ENCODE peak calls at places on chromosome 16, in ten cellular contexts. One of them, this sample, is unnamed.

GRCh38 chr16:50457423-50457822 is 88.6 kb upstream of the BRD7 start:
- DNase-seq in stomach: no peak
- DNase-seq in uterus: no peak
- DNase-seq in A549: no peak
- DNase-seq in right lobe of liver: no peak
- DNase-seq in ovary: no peak
- DNase-seq in tibial nerve: no peak
- DNase-seq in IMR-90: no peak
- DNase-seq in esophagus squamous epithelium: no peak
- DNase-seq in breast epithelium: no peak
- DNase-seq in this sample: no peak

GRCh38 chr16:62225675-62226074 is 189.4 kb upstream of the CDH8 start:
- DNase-seq in A549: peak
- DNase-seq in IMR-90: no peak
- DNase-seq in stomach: peak
- DNase-seq in right lobe of liver: peak
- DNase-seq in uterus: no peak
- DNase-seq in ovary: peak
- DNase-seq in breast epithelium: peak
- DNase-seq in esophagus squamous epithelium: no peak
- DNase-seq in tibial nerve: peak
- DNase-seq in this sample: peak

GRCh38 chr16:50613281-50613991 is 65.2 kb downstream of the NKD1 start:
- DNase-seq in uterus: peak
- DNase-seq in tibial nerve: no peak
- DNase-seq in breast epithelium: no peak
- DNase-seq in stomach: no peak
- DNase-seq in ovary: peak
- DNase-seq in A549: no peak
- DNase-seq in esophagus squamous epithelium: no peak
- DNase-seq in IMR-90: no peak
- DNase-seq in right lobe of liver: no peak
- DNase-seq in this sample: peak

GRCh38 chr16:88713568-88714419 is 7.5 kb downstream of the CTU2 start:
- DNase-seq in ovary: no peak
- DNase-seq in esophagus squamous epithelium: no peak
- DNase-seq in right lobe of liver: no peak
- DNase-seq in breast epithelium: no peak
- DNase-seq in uterus: no peak
- DNase-seq in tibial nerve: no peak
- DNase-seq in stomach: peak
- DNase-seq in IMR-90: peak
- DNase-seq in A549: no peak
- DNase-seq in this sample: no peak

GRCh38 chr16:61233718-61234117 is 802.5 kb downstream of the CDH8 start:
- DNase-seq in ovary: no peak
- DNase-seq in esophagus squamous epithelium: no peak
- DNase-seq in IMR-90: no peak
- DNase-seq in right lobe of liver: no peak
- DNase-seq in tibial nerve: no peak
- DNase-seq in uterus: no peak
- DNase-seq in breast epithelium: no peak
- DNase-seq in stomach: no peak
- DNase-seq in A549: no peak
- DNase-seq in this sample: no peak

GRCh38 chr16:77220427-77220826 is 21.2 kb downstream of the SYCE1L start:
- DNase-seq in ovary: no peak
- DNase-seq in stomach: no peak
- DNase-seq in A549: no peak
- DNase-seq in right lobe of liver: no peak
- DNase-seq in esophagus squamous epithelium: no peak
- DNase-seq in uterus: no peak
- DNase-seq in breast epithelium: no peak
- DNase-seq in tibial nerve: no peak
- DNase-seq in IMR-90: no peak
- DNase-seq in this sample: no peak

GRCh38 chr16:48963901-48964615 is 317.6 kb downstream of the CBLN1 start:
- DNase-seq in right lobe of liver: no peak
- DNase-seq in breast epithelium: no peak
- DNase-seq in A549: no peak
- DNase-seq in stomach: no peak
- DNase-seq in IMR-90: peak
- DNase-seq in ovary: no peak
- DNase-seq in uterus: no peak
- DNase-seq in tibial nerve: no peak
- DNase-seq in esophagus squamous epithelium: no peak
- DNase-seq in this sample: no peak

GRCh38 chr16:51392651-51393187 is 241.6 kb upstream of the SALL1 start:
- DNase-seq in ovary: peak
- DNase-seq in A549: no peak
- DNase-seq in uterus: no peak
- DNase-seq in IMR-90: peak
- DNase-seq in tibial nerve: peak
- DNase-seq in right lobe of liver: no peak
- DNase-seq in breast epithelium: no peak
- DNase-seq in stomach: no peak
- DNase-seq in esophagus squamous epithelium: no peak
- DNase-seq in this sample: no peak

GRCh38 chr16:50680907-50681885 is at the start of gene SNX20:
- DNase-seq in ovary: peak
- DNase-seq in uterus: no peak
- DNase-seq in esophagus squamous epithelium: no peak
- DNase-seq in IMR-90: no peak
- DNase-seq in breast epithelium: no peak
- DNase-seq in stomach: peak
- DNase-seq in tibial nerve: no peak
- DNase-seq in right lobe of liver: no peak
- DNase-seq in A549: no peak
- DNase-seq in this sample: peak

DNA sequence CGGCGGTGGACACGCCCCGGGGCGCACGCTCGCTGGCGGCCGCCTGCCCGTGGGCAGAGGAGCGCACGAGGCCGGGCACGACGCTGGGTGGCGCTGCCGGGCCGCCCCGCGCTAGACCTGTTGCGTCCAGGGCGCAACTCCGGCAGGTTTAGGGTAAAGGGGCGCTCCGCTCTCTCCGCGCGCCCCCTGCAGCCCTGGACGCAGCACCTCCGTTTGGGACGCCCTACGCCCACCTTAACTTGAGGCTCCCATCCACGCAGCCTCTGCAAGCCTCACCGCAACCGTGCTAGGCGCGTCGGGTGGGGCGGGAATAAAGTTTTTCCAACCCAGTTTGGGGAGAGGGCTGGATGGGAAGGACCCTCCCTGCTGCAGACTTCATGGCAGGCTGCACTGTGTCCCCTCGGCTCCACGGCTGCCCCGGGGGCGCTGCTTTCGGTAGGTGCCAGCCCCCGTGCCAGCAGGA is 299 bp upstream of the SYT17 start:
- DNase-seq in esophagus squamous epithelium: no peak
- DNase-seq in breast epithelium: peak
- DNase-seq in tibial nerve: no peak
- DNase-seq in IMR-90: peak
- DNase-seq in ovary: peak
- DNase-seq in A549: peak
- DNase-seq in uterus: peak
- DNase-seq in right lobe of liver: peak
- DNase-seq in stomach: peak
- DNase-seq in this sample: peak
- H3K4me3 ChIP-seq in esophagus squamous epithelium: peak
- H3K4me3 ChIP-seq in breast epithelium: peak
- H3K4me3 ChIP-seq in tibial nerve: peak
- H3K4me3 ChIP-seq in IMR-90: peak
- H3K4me3 ChIP-seq in ovary: peak
- H3K4me3 ChIP-seq in A549: peak
- H3K4me3 ChIP-seq in uterus: peak
- H3K4me3 ChIP-seq in right lobe of liver: peak
- H3K4me3 ChIP-seq in stomach: peak
- H3K4me3 ChIP-seq in this sample: no peak

DNA sequence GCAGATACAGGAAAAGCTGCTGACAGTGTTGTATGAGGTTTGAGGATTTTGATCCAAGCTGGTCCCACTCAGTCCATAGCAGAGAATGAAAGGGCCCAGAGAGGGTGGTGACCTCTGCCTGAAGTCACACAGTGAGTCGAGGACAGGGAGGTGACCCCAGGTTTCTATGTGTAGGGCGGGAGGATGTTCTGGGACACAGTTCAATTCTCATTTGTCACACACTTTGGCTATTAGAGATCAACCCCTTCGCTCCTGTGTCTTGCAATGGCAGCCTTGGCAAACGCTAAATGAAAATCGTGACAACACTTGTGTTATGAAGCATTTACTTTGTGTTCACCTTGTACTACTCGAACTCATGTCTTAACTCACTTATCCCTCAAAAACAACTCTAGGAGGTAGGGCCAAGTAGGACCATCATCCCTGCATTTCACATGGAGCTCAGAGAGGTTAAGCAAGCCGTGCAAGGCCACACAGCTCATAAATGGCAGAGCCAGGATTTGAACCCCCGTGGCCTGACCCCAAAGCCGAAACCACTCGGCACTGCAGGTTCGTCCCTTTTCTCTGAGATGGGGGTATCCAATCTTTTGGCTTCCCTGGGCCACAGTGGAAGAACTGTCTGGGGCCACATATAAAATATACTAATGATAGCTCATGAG is 10.2 kb downstream of the DEXI start:
- DNase-seq in stomach: no peak
- DNase-seq in ovary: no peak
- DNase-seq in A549: no peak
- DNase-seq in right lobe of liver: no peak
- DNase-seq in uterus: no peak
- DNase-seq in breast epithelium: no peak
- DNase-seq in IMR-90: no peak
- DNase-seq in esophagus squamous epithelium: no peak
- DNase-seq in tibial nerve: no peak
- DNase-seq in this sample: no peak
- TF ChIP-seq POLR2A in stomach: no peak
- TF ChIP-seq POLR2A in ovary: no peak
- TF ChIP-seq POLR2A in A549: no peak
- TF ChIP-seq POLR2A in right lobe of liver: no peak
- TF ChIP-seq POLR2A in uterus: no peak
- TF ChIP-seq POLR2A in breast epithelium: no peak
- TF ChIP-seq POLR2A in IMR-90: no peak
- TF ChIP-seq POLR2A in esophagus squamous epithelium: no peak
- TF ChIP-seq POLR2A in tibial nerve: no peak
- TF ChIP-seq POLR2A in this sample: no peak

GRCh38 chr16:57462209-57462977 is at the start of gene POLR2C:
- DNase-seq in tibial nerve: peak
- DNase-seq in IMR-90: peak
- DNase-seq in A549: peak
- DNase-seq in stomach: peak
- DNase-seq in right lobe of liver: peak
- DNase-seq in esophagus squamous epithelium: peak
- DNase-seq in breast epithelium: peak
- DNase-seq in uterus: peak
- DNase-seq in ovary: peak
- DNase-seq in this sample: peak

GRCh38 chr16:57464523-57464922 is 2.0 kb downstream of the POLR2C start:
- DNase-seq in tibial nerve: no peak
- DNase-seq in A549: no peak
- DNase-seq in esophagus squamous epithelium: no peak
- DNase-seq in right lobe of liver: no peak
- DNase-seq in uterus: no peak
- DNase-seq in stomach: no peak
- DNase-seq in IMR-90: no peak
- DNase-seq in breast epithelium: no peak
- DNase-seq in ovary: no peak
- DNase-seq in this sample: no peak

GRCh38 chr16:57468346-57468745 is 5.9 kb downstream of the POLR2C start:
- DNase-seq in tibial nerve: no peak
- DNase-seq in A549: no peak
- DNase-seq in ovary: no peak
- DNase-seq in uterus: no peak
- DNase-seq in stomach: no peak
- DNase-seq in IMR-90: no peak
- DNase-seq in esophagus squamous epithelium: no peak
- DNase-seq in right lobe of liver: no peak
- DNase-seq in breast epithelium: no peak
- DNase-seq in this sample: no peak

DNA sequence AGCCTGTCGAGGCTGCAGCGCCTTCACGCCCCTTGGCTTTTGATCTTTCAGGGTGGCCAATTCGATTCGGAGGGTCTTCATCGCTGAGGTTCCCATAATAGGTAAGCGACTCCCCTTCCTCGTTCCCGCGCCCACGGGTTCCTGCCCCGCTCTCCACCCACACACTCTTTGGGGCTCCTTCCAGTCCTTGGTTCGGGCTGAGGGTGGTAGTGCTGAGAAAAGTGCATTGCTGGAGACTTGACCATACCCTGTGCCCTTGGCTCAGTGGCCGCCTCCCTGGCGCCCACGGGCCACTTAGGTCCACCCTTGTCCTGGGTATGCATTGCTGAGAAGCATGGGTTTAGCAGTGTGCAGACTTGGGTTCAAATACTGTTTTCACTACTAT is 491 bp downstream of the POLR2C start:
- DNase-seq in breast epithelium: no peak
- DNase-seq in A549: no peak
- DNase-seq in IMR-90: no peak
- DNase-seq in esophagus squamous epithelium: no peak
- DNase-seq in stomach: no peak
- DNase-seq in tibial nerve: no peak
- DNase-seq in uterus: no peak
- DNase-seq in ovary: no peak
- DNase-seq in right lobe of liver: no peak
- DNase-seq in this sample: peak
- TF ChIP-seq CTCF in breast epithelium: no peak
- TF ChIP-seq CTCF in A549: no peak
- TF ChIP-seq CTCF in IMR-90: no peak
- TF ChIP-seq CTCF in esophagus squamous epithelium: no peak
- TF ChIP-seq CTCF in stomach: no peak
- TF ChIP-seq CTCF in tibial nerve: no peak
- TF ChIP-seq CTCF in uterus: no peak
- TF ChIP-seq CTCF in ovary: no peak
- TF ChIP-seq CTCF in right lobe of liver: no peak
- TF ChIP-seq CTCF in this sample: no peak

DNA sequence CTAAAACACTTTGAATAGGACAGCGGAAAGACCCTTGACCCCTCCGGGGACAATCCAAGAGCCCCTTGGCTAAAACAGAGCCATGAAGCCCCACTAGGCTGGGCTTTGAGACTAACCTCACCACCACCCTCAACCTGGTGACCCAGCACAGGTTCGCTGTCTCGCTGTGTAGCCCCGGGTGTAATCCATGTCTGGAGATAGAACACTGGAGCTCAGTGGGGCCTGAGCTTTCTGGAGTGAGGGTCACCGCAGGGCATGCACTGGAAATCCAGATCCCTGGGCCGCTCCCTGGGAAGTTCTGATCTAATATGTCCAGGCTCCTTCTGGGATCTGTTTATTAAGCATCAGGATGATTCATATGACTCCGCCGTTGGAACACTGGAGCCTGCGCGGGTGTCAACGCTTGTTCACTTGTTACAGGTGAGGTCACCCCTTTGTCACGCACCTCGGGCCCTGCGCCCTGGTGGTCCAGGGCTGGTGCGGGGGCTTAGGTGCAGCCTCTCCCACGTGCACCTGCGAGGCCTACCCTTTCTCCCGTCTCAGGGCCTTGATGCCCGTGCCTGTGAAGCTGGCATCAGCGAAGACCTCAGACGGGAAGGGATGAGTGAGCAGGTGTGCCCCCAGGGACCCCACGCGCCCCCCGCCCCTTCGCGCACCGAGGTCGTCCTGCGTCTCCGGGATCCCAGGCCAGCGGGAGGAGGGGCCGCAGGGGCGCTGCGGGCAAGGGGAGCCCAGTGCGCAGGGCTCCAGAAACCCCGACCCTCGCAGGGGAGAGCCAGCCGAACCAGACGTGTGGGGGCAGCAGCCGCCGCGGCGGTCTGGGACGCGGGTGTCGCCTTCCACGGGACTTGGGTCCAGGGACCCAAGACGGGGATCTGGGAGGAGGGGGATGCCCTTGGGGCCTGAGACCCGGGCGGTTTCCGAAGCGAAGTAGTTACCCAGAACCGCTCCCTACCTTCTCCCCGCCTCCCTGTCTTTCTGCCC is 224.1 kb upstream of the FOXF1 start:
- DNase-seq in ovary: no peak
- DNase-seq in uterus: no peak
- DNase-seq in IMR-90: peak
- DNase-seq in A549: no peak
- DNase-seq in stomach: no peak
- DNase-seq in tibial nerve: no peak
- DNase-seq in esophagus squamous epithelium: no peak
- DNase-seq in breast epithelium: no peak
- DNase-seq in right lobe of liver: no peak
- DNase-seq in this sample: no peak
- H3K4me3 ChIP-seq in ovary: no peak
- H3K4me3 ChIP-seq in uterus: no peak
- H3K4me3 ChIP-seq in IMR-90: no peak
- H3K4me3 ChIP-seq in A549: no peak
- H3K4me3 ChIP-seq in stomach: peak
- H3K4me3 ChIP-seq in tibial nerve: no peak
- H3K4me3 ChIP-seq in esophagus squamous epithelium: peak
- H3K4me3 ChIP-seq in breast epithelium: no peak
- H3K4me3 ChIP-seq in right lobe of liver: no peak
- H3K4me3 ChIP-seq in this sample: no peak

This sample was measured in NB4.